ENCODE peak calls at places on chromosomes 1 and 21, in ten cellular contexts. N is suprapubic skin; R is adrenal gland; C is hepatocyte; O is ovary; T is RWPE2; Z is CD8-positive, alpha-beta T cell; Y is astrocyte; S is pancreas; P is body of pancreas. E is an unnamed sample.
A peak's percentile ranks its signal among the peaks of the same experiment; 100 is the strongest.

GRCh38 chr1:30172757-30173156 is 550.6 kb downstream of the MATN1 start:
- DNase-seq in S (no peak), P (no peak), N (no peak), T (no peak), R (no peak), Y (no peak), C (no peak), O (no peak), Z (no peak), E (no peak)

GRCh38 chr1:113868387-113869083 is 3.0 kb downstream of the PTPN22 start:
- DNase-seq in S (no peak), Z (no peak), Y (peak; percentile 67), T (no peak), P (no peak), O (no peak), C (no peak), N (no peak), R (no peak), E (no peak)

GRCh38 chr1:92623187-92623778 is 136.6 kb upstream of the GFI1 start:
- DNase-seq in C (no peak), Z (no peak), P (no peak), N (no peak), Y (peak; percentile 3), T (no peak), S (no peak), R (no peak), O (no peak), E (no peak)

GRCh38 chr1:88646852-88647645 is 37.0 kb upstream of the PKN2 start:
- DNase-seq in N (no peak), O (no peak), P (no peak), R (no peak), Z (no peak), S (no peak), T (no peak), C (peak; percentile 36), Y (no peak), E (no peak)

GRCh38 chr1:9279172-9279840 is 13.4 kb upstream of the SPSB1 start:
- DNase-seq in R (no peak), T (no peak), Y (peak; percentile 32), P (no peak), O (no peak), C (peak; percentile 67), Z (no peak), N (peak; percentile 60), S (no peak), E (no peak)

GRCh38 chr1:47711848-47712492 is 274.1 kb downstream of the FOXD2 start:
- DNase-seq in Z (no peak), C (no peak), P (no peak), T (no peak), R (no peak), N (no peak), O (no peak), Y (no peak), S (no peak), E (no peak)

GRCh38 chr1:26786437-26787380 is 1.0 kb upstream of the PIGV start:
- DNase-seq in N (peak; percentile 83), Z (peak; percentile 40), R (peak; percentile 72), S (peak; percentile 50), O (peak; percentile 68), Y (peak; percentile 88), C (peak; percentile 76), T (no peak), P (peak; percentile 46), E (peak; percentile 35)

GRCh38 chr21:46392921-46393320 is 65.8 kb upstream of the DIP2A start:
- DNase-seq in T (no peak), O (peak; percentile 81), S (no peak), Z (no peak), Y (peak; percentile 41), C (no peak), N (no peak), P (peak; percentile 31), R (no peak), E (no peak)

DNA sequence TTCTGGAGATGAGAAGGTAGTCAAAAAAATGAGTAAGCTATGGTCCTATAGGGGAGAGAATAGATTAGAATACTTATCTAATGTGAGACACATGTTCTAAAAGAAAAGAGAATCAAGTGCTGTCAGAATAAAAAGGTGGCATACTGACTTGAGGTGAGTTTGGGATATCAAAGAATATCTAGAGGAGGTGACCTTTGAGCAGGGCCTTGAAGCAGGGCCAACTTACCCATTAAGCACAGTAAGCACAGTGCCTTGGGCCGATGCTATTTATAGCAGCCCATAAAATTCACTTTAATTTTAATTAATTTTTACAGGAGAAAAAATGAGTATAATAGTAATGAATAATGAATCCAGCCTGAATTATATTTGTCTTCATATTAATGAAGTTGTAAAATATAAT is 92.2 kb downstream of the XPR1 start:
- DNase-seq in S (no peak), Z (no peak), T (no peak), P (peak; percentile 56), R (no peak), C (no peak), Y (no peak), N (no peak), O (no peak), E (no peak)
- H3K4me1 ChIP-seq in S (no peaks in the 10 kb centered on the region), Z (no peaks in the 10 kb centered on the region), T (peaks cover 6% of the 10 kb centered on the region), P (peaks cover 4% of the 10 kb centered on the region), R (peaks cover 32% of the 10 kb centered on the region), C (no peaks in the 10 kb centered on the region), Y (no peaks in the 10 kb centered on the region), N (no peaks in the 10 kb centered on the region), O (no peaks in the 10 kb centered on the region), E (no peaks in the 10 kb centered on the region)

DNA sequence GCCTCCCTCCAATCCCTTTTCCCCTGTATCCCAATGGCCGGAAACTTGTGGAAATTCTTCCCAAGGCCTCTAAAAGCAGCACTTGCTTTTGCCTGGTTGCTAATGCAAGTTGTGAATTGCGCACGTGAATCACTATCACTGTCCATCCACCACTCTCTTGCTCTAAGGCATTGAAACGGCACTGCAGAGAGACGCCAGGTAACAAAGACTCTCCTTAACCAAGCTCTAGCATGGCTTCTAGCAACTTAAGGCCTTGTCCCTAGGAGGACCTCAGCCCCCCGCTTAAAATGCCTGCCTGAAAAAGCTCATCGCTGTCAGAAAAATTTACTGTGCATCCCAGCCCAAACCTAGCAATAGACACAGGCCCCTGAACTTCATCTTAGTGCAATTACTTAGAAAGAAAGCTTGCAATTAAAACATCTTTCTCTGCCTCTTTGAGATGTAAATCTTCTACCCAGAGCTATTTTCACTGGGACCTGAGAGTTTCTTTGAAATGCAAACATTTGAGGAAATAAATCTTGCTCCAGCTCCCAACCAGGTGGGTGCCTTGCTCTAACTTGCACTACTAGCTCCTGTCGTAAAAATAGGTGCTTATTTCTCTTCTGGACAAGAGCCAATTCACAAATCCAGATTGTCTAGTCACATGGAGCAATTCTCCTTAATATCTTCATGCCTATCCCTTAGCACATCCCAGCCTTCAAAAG is 32.9 kb upstream of the ITLN2 start:
- DNase-seq in T (no peak), P (no peak), N (no peak), S (no peak), O (no peak), C (no peak), Z (no peak), R (no peak), Y (no peak), E (no peak)
- TF ChIP-seq CTCF in T (no peak), P (no peak), N (no peak), S (no peak), O (no peak), C (no peak), Z (no peak), R (no peak), Y (no peak), E (no peak)

GRCh38 chr1:4585216-4585615 is 69.2 kb upstream of the AJAP1 start:
- DNase-seq in C (peak; percentile 27), Z (no peak), R (no peak), N (no peak), P (peak; percentile 38), S (no peak), O (no peak), Y (no peak), T (no peak), E (no peak)

GRCh38 chr1:4581807-4582206 is 72.6 kb upstream of the AJAP1 start:
- DNase-seq in N (no peak), S (no peak), O (no peak), P (no peak), Y (no peak), T (no peak), Z (no peak), C (no peak), R (no peak), E (no peak)

GRCh38 chr1:4586611-4587010 is 67.8 kb upstream of the AJAP1 start:
- DNase-seq in N (no peak), R (no peak), P (no peak), T (no peak), Z (no peak), C (no peak), Y (no peak), O (no peak), S (no peak), E (no peak)

GRCh38 chr1:4585705-4586104 is 68.7 kb upstream of the AJAP1 start:
- DNase-seq in P (no peak), C (no peak), T (no peak), R (no peak), S (no peak), O (no peak), Z (no peak), N (no peak), Y (no peak), E (no peak)

DNA sequence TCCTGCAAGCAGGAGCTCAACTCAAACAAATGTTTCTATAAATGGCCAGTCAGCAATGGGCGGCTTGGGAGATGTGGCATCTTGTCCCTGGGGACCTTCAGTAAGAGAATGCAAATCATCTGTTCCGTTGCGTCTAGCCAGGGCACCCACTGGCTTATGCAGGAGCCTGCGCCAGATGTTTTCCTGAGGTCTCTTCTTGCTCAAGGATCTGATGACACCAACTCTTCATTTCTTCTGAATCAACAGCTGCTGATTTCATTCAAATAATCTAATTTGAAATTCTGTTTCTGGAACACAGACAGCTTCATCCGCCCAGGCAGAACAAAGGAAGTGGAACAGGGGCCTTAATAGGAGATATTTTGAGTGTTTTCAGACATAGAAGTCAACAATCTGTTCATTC is 69.9 kb upstream of the AJAP1 start:
- DNase-seq in P (no peak), S (no peak), C (no peak), N (no peak), Y (no peak), T (no peak), O (no peak), Z (no peak), R (no peak), E (no peak)
- H3K4me1 ChIP-seq in P (no peaks in the 10 kb centered on the region), S (no peaks in the 10 kb centered on the region), C (no peaks in the 10 kb centered on the region), N (no peaks in the 10 kb centered on the region), Y (no peaks in the 10 kb centered on the region), T (no peaks in the 10 kb centered on the region), O (no peaks in the 10 kb centered on the region), Z (no peaks in the 10 kb centered on the region), R (no peaks in the 10 kb centered on the region), E (no peaks in the 10 kb centered on the region)

DNA sequence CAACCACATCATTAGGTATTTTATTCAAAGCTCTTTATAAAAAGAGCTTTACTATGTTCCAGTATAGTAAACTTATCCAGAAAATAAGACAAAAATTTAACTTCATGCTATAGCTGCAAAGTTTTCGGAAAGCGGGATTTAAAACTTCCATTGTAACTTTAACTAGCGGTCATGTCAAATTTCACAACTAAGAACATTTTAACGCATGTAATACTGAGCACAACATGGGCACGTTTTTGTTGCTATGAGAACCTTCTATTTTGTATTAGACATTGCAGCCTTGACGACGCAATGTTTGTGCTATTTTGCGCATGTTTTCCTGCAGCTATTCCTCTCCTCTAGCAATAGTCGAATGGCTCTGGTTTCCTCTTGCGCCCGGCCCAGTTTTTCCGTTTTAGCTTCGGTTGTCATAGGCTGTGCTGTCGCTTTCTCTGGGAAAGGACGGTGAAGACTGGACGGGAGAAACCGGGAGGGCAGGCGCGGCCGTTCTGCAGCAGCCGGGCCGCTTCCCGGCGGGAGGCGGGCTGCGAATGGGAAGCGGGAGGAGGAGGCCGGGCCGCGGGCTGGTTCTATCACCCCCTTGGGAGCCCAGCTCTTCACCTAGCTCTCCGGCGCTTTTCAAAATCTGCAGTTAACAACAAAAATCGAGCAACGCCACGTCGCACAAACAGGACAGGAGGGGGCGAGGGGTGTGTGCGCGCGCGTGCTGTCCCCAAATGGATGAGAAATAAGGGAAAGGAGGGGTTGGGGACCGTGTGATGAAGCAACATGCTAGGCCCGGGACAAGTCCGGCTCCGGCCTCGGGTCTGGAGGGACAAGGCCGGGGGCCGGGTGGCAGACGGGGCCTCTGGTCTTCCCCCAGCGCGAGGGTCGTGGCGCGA is 105.3 kb upstream of the HNRNPU start:
- DNase-seq in R (peak; percentile 86), Z (peak; percentile 80), P (peak; percentile 81), Y (peak; percentile 80), S (peak; percentile 72), C (peak; percentile 85), O (peak; percentile 82), T (peak; percentile 45), N (peak; percentile 95), E (peak; percentile 54)
- TF ChIP-seq CTCF in R (peak; percentile 5), Z (no peak), P (no peak), Y (no peak), S (no peak), C (no peak), O (no peak), T (no peak), N (no peak), E (no peak)

E was measured in thoracic aorta.